ENCODE peak calls at places on chromosomes 16 and 17, in nine cellular contexts. G is D721Med; I is anterior cingulate cortex; D is GM04504; Y is ascending aorta; E is effector memory CD4-positive, alpha-beta T cell; V is NCI-H2171 treated with DMSO at 0.1 percent for 48 hours; H is activated T-helper 9 cell treated with anti-CD3 and anti-CD28 coated beads, Interleukin-2, amount 50 U/mL, for 16 hours; P is iPS-NIHi11. X is an unnamed sample.

GRCh38 chr17:81037783-81038733 is 3.1 kb downstream of the BAIAP2 start:
- DNase-seq in G (no peak), I (no peak), D (no peak), Y (no peak), E (no peak), V (no peak), H (no peak), P (no peak), X (no peak)

GRCh38 chr17:14779236-14779635 is 478.4 kb downstream of the HS3ST3B1 start:
- DNase-seq in G (no peak), I (no peak), D (no peak), Y (no peak), E (no peak), V (no peak), H (no peak), P (no peak), X (no peak)

GRCh38 chr17:56290486-56291118 is 137.3 kb downstream of the ANKFN1 start:
- DNase-seq in G (no peak), I (no peak), D (no peak), Y (no peak), E (no peak), V (peak; percentile 13), H (no peak), P (no peak), X (peak; percentile 16)

GRCh38 chr17:59607817-59608403 is 11.8 kb upstream of the CLTC start:
- DNase-seq in G (no peak), I (no peak), D (no peak), Y (no peak), E (no peak), V (no peak), H (no peak), P (peak; percentile 29), X (no peak)

GRCh38 chr16:82655315-82655714 is 28.5 kb downstream of the CDH13 start:
- DNase-seq in G (no peak), I (no peak), D (peak; percentile 84), Y (no peak), E (peak; percentile 66), V (no peak), H (peak; percentile 49), P (no peak), X (peak; percentile 43)

GRCh38 chr16:23024044-23024443 is 125.2 kb downstream of the USP31 start:
- DNase-seq in G (no peak), I (no peak), D (no peak), Y (no peak), E (no peak), V (no peak), H (no peak), P (no peak), X (no peak)

GRCh38 chr16:81752225-81752875 is 26.7 kb upstream of the PLCG2 start:
- DNase-seq in G (no peak), I (peak; percentile 7), D (no peak), Y (peak; percentile 37), E (no peak), V (no peak), H (no peak), P (no peak), X (peak; percentile 81)

GRCh38 chr17:27049104-27049784 is 244.7 kb upstream of the WSB1 start:
- DNase-seq in G (no peak), I (no peak), D (no peak), Y (no peak), E (no peak), V (no peak), H (no peak), P (no peak), X (no peak)

GRCh38 chr16:54282202-54282922 is 4.2 kb downstream of the IRX3 start:
- DNase-seq in G (no peak), I (peak; percentile 8), D (no peak), Y (no peak), E (no peak), V (no peak), H (no peak), P (peak; percentile 80), X (peak; percentile 75)